ENCODE peak calls at places on chromosomes 11 and 22, in four cellular contexts. D is GM12878, P is WTC11, Z is K562. L is an unnamed sample.

GRCh38 chr11:121323208-121323607 is 30.6 kb downstream of the SC5D start:
- DNase-seq in P (no peak), Z (no peak), D (no peak), L (no peak)

GRCh38 chr11:3158821-3159220 is 6.3 kb downstream of the OSBPL5 start:
- DNase-seq in P (no peak), Z (no peak), D (no peak), L (no peak)

GRCh38 chr11:11841121-11841604 is 609 bp upstream of the USP47 start:
- DNase-seq in Z (peak; percentile 73), D (no peak), P (peak; percentile 34), L (no peak)

GRCh38 chr22:44755956-44756361 is 3.6 kb downstream of the ARHGAP8 start:
- DNase-seq in D (no peak), Z (no peak), P (no peak), L (no peak)

GRCh38 chr11:78940500-78941225 is 366.0 kb upstream of the NARS2 start:
- DNase-seq in Z (no peak), P (peak; percentile 55), D (no peak), L (no peak)

GRCh38 chr11:84720706-84721402 is 906.3 kb downstream of the DLG2 start:
- DNase-seq in P (peak; percentile 38), Z (no peak), D (no peak), L (peak; percentile 53)

GRCh38 chr11:74011360-74012071 is 2.6 kb upstream of the UCP3 start:
- DNase-seq in Z (peak; percentile 97), P (no peak), D (peak; percentile 79), L (no peak)

GRCh38 chr11:108906329-108906728 is 241.5 kb downstream of the DDX10 start:
- DNase-seq in D (no peak), P (no peak), Z (no peak), L (peak; percentile 55)

GRCh38 chr22:32079110-32080089 is 36.3 kb downstream of the SLC5A1 start:
- DNase-seq in P (no peak), D (no peak), Z (no peak), L (no peak)

GRCh38 chr11:133153031-133153430 is 379.3 kb downstream of the OPCML start:
- DNase-seq in Z (no peak), P (peak; percentile 38), D (no peak), L (no peak)

GRCh38 chr11:66076561-66076960 is 6.5 kb downstream of the PACS1 start:
- DNase-seq in D (no peak), Z (no peak), P (no peak), L (no peak)

GRCh38 chr11:66085071-66085470 is 15.0 kb downstream of the PACS1 start:
- DNase-seq in P (no peak), Z (no peak), D (no peak), L (no peak)

GRCh38 chr11:66082936-66083698 is 13.0 kb downstream of the PACS1 start:
- DNase-seq in D (no peak), P (no peak), Z (peak; percentile 83), L (peak; percentile 78)

GRCh38 chr11:66080055-66080817 is 10.2 kb downstream of the PACS1 start:
- DNase-seq in P (no peak), D (no peak), Z (peak; percentile 79), L (no peak)

DNA sequence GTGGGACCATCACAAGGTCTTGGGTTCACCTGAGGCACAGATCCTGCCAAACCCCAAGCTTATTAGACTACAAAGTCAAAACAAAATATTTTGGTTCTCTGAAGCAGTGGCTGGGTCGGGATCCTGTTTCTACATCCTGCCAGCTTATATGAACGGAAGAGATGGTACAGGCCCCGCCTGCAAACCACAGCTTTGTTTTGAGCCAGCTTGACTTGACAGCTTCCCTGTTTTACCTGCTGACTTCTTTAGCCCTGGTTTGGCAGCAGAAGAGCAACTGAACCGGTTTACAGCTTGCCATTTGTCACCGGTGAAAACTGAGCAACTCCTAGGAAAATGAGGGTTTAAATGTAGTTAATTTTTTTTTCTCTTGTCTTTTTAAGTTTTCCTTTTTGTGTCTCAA is 11.4 kb downstream of the PACS1 start:
- DNase-seq in P (no peak), D (no peak), Z (peak; percentile 51), L (no peak)
- TF ChIP-seq USF1 in P (no peak), D (no peak), Z (no peak), L (no peak)

GRCh38 chr11:124402326-124402922 is 3.6 kb upstream of the OR8B3 start:
- DNase-seq in D (no peak), P (peak; percentile 58), Z (peak; percentile 80), L (peak; percentile 64)
- TF ChIP-seq USF1 in D (no peak), P (no peak), Z (no peak), L (no peak)

GRCh38 chr11:68341557-68342458 is 29.4 kb downstream of the LRP5 start:
- DNase-seq in D (no peak), Z (no peak), P (no peak), L (peak; percentile 80)

GRCh38 chr11:68340784-68341556 is 28.6 kb downstream of the LRP5 start:
- DNase-seq in D (peak; percentile 54), Z (no peak), P (no peak), L (no peak)

GRCh38 chr11:68345776-68346728 is 33.7 kb downstream of the LRP5 start:
- DNase-seq in Z (no peak), D (no peak), P (no peak), L (no peak)

GRCh38 chr11:68342459-68343158 is 30.2 kb downstream of the LRP5 start:
- DNase-seq in Z (no peak), D (no peak), P (peak; percentile 74), L (peak; percentile 47)

GRCh38 chr11:68343761-68344256 is 31.4 kb downstream of the LRP5 start:
- DNase-seq in Z (peak; percentile 22), D (no peak), P (no peak), L (no peak)
- TF ChIP-seq USF1 in Z (no peak), D (no peak), P (no peak), L (no peak)

DNA sequence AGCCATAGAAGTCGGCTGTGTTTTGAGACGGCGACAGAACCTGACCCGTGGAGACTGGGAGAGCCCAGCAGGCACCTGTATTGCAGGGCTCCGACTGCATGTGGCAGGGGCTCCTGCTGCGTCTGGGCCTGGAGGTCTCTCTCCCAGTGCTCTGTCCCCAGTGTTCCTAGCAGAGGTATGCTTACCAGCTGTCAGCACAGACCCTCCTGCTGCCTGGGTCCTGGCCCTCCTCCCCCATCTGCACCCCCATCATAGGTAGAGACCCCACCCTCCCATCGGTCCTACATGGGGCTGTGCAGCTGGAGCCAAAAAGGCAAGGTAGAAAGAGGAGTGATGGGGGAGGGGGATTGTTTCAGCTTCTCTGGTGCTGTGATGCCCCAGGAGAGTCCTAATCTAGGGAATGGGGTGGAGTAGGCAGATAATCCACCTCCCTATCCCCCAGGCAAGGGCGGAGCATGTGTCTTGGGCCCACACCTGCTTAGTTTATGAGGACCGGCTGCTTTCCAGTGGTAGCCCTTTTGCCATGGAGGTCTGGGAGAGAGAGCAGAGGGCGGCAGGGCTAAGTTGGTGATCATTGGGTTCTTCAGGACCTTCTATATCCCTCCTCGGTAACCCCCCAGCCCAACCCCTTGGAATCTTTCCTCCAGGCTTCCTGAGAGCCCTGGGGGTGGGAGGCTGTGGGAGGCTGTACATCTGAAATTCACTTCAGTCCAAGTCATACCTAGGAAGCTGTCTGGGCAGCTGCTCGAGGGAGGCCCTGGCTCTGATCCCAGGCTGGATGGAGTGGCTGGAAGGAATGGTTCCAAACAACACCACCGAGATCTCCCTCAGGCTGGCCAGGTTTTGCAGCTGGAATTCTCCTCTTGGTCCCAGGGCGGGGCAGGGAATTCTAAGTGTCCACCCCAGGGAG is 5.3 kb downstream of the SLC7A4 start:
- DNase-seq in P (no peak), Z (no peak), D (no peak), L (no peak)
- TF ChIP-seq USF1 in P (no peak), Z (no peak), D (no peak), L (no peak)

GRCh38 chr22:40976866-40977700 is 25.9 kb downstream of the RBX1 start:
- DNase-seq in P (no peak), D (no peak), Z (no peak), L (no peak)

GRCh38 chr22:40979198-40979597 is 28.0 kb downstream of the RBX1 start:
- DNase-seq in P (no peak), Z (no peak), D (no peak), L (no peak)

GRCh38 chr22:40973144-40973543 is 22.0 kb downstream of the RBX1 start:
- DNase-seq in D (no peak), P (no peak), Z (no peak), L (no peak)

GRCh38 chr22:40979871-40980270 is 28.7 kb downstream of the RBX1 start:
- DNase-seq in P (no peak), Z (no peak), D (no peak), L (no peak)

DNA sequence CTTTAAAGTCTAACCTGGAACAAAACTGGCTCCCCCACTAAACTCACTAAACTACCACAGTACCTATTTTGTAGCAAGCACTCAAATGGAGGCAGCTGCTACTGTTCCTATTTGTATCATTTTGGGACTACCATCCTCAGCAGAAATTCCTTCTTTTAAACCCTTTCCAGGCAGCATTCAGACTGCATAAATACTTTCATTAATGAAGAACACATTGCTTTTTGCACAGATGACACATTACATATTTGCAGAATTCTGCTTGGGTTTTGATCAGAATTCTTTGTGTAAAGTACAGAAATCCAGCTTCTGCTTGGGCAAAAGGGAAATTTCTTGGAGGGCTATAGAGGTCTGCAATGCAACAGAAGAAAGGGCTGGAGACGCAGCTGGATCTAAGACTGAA is 24.2 kb downstream of the RBX1 start:
- DNase-seq in Z (no peak), P (no peak), D (no peak), L (no peak)
- TF ChIP-seq USF1 in Z (no peak), P (no peak), D (no peak), L (no peak)

DNA sequence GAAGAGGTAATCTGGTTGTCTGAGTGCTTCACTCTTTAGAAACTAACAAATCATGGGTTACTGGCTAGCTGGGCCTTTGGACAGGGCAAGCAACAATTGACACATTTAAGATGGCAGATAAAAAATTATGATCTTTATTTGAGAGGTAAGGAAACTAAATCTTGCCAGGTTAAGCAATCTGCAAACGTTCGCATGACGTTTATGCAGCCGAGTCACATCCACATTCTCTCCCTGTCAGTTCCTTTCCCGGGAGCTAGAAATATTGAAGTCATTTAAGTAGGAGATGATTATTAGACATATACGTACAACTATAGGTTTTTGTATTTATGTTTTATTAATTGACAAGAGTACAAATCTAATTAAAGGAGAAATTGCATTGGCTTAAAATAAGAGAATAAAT is 57.4 kb upstream of the RCN1 start:
- DNase-seq in Z (no peak), P (no peak), D (no peak), L (no peak)
- TF ChIP-seq USF1 in Z (no peak), P (no peak), D (no peak), L (no peak)

DNA sequence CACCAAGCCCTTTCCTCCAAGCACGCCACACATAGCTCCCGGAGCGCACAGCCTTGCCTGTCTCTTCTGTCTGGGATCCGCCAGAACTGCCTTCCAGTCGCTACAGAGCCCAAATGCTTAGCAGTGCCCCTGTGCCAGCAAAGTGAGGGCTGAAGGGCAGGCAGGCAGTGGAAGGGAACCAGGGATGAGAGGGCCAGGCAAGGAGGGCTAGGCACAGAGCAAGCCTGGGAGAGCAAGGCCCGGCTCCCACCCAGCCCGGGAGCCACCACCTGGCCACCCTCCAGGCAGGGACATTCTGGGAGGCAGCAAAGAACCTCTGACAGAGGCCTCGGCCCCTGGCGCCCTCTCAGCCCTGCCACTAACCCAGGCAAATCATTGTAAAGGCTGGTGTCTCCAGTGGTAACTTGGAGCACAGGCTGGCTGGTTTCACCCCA is 32.5 kb downstream of the PPP2R1B start:
- DNase-seq in Z (no peak), D (no peak), P (no peak), L (no peak)
- TF ChIP-seq USF1 in Z (no peak), D (no peak), P (no peak), L (no peak)

L was measured in SK-N-SH.